ENCODE peak calls at places on chromosome 2, in ten cellular contexts. One of them, this sample, is unnamed.

GRCh38 chr2:167790189-167790588 is 457.2 kb downstream of the STK39 start:
- ATAC-seq in Right ventricle myocardium superior: no peak
- ATAC-seq in activated CD8-positive, alpha-beta memory T cell treated with anti-CD3 and anti-CD28 coated beads, Interleukin-2, amount 10 ng/mL, durations not matched to agents 7 days and 5 days: no peak
- ATAC-seq in GM12878: no peak
- ATAC-seq in SK-N-SH treated with all-trans-retinoic acid at 6 μM for 48 hours: no peak
- ATAC-seq in mucosa of descending colon: no peak
- ATAC-seq in left colon: no peak
- ATAC-seq in body of pancreas: no peak
- ATAC-seq in pancreas: no peak
- ATAC-seq in stimulated activated effector memory CD8-positive, alpha-beta T cell treated with anti-CD3 and anti-CD28 coated beads, Interleukin-12 subunit alpha, Interleukin-12 subunit beta, amount 100 ng/mL, for 72 hours: no peak
- ATAC-seq in this sample: no peak

GRCh38 chr2:215332876-215333600 is 21.2 kb downstream of the ATIC start:
- ATAC-seq in Right ventricle myocardium superior: no peak
- ATAC-seq in activated CD8-positive, alpha-beta memory T cell treated with anti-CD3 and anti-CD28 coated beads, Interleukin-2, amount 10 ng/mL, durations not matched to agents 7 days and 5 days: no peak
- ATAC-seq in GM12878: peak
- ATAC-seq in SK-N-SH treated with all-trans-retinoic acid at 6 μM for 48 hours: no peak
- ATAC-seq in mucosa of descending colon: peak
- ATAC-seq in left colon: peak
- ATAC-seq in body of pancreas: no peak
- ATAC-seq in pancreas: no peak
- ATAC-seq in stimulated activated effector memory CD8-positive, alpha-beta T cell treated with anti-CD3 and anti-CD28 coated beads, Interleukin-12 subunit alpha, Interleukin-12 subunit beta, amount 100 ng/mL, for 72 hours: peak
- ATAC-seq in this sample: peak

GRCh38 chr2:123116595-123116994 is 908.5 kb upstream of the CNTNAP5 start:
- ATAC-seq in Right ventricle myocardium superior: no peak
- ATAC-seq in activated CD8-positive, alpha-beta memory T cell treated with anti-CD3 and anti-CD28 coated beads, Interleukin-2, amount 10 ng/mL, durations not matched to agents 7 days and 5 days: no peak
- ATAC-seq in GM12878: no peak
- ATAC-seq in SK-N-SH treated with all-trans-retinoic acid at 6 μM for 48 hours: no peak
- ATAC-seq in mucosa of descending colon: no peak
- ATAC-seq in left colon: no peak
- ATAC-seq in body of pancreas: no peak
- ATAC-seq in pancreas: no peak
- ATAC-seq in stimulated activated effector memory CD8-positive, alpha-beta T cell treated with anti-CD3 and anti-CD28 coated beads, Interleukin-12 subunit alpha, Interleukin-12 subunit beta, amount 100 ng/mL, for 72 hours: no peak
- ATAC-seq in this sample: no peak

GRCh38 chr2:11743846-11744553 is 2.4 kb upstream of the LPIN1 start:
- ATAC-seq in Right ventricle myocardium superior: peak
- ATAC-seq in activated CD8-positive, alpha-beta memory T cell treated with anti-CD3 and anti-CD28 coated beads, Interleukin-2, amount 10 ng/mL, durations not matched to agents 7 days and 5 days: peak
- ATAC-seq in GM12878: peak
- ATAC-seq in SK-N-SH treated with all-trans-retinoic acid at 6 μM for 48 hours: peak
- ATAC-seq in mucosa of descending colon: peak
- ATAC-seq in left colon: peak
- ATAC-seq in body of pancreas: peak
- ATAC-seq in pancreas: peak
- ATAC-seq in stimulated activated effector memory CD8-positive, alpha-beta T cell treated with anti-CD3 and anti-CD28 coated beads, Interleukin-12 subunit alpha, Interleukin-12 subunit beta, amount 100 ng/mL, for 72 hours: peak
- ATAC-seq in this sample: peak

GRCh38 chr2:112817082-112817481 is 19.5 kb downstream of the IL1B start:
- ATAC-seq in Right ventricle myocardium superior: no peak
- ATAC-seq in activated CD8-positive, alpha-beta memory T cell treated with anti-CD3 and anti-CD28 coated beads, Interleukin-2, amount 10 ng/mL, durations not matched to agents 7 days and 5 days: no peak
- ATAC-seq in GM12878: no peak
- ATAC-seq in SK-N-SH treated with all-trans-retinoic acid at 6 μM for 48 hours: no peak
- ATAC-seq in mucosa of descending colon: no peak
- ATAC-seq in left colon: no peak
- ATAC-seq in body of pancreas: no peak
- ATAC-seq in pancreas: no peak
- ATAC-seq in stimulated activated effector memory CD8-positive, alpha-beta T cell treated with anti-CD3 and anti-CD28 coated beads, Interleukin-12 subunit alpha, Interleukin-12 subunit beta, amount 100 ng/mL, for 72 hours: no peak
- ATAC-seq in this sample: no peak

GRCh38 chr2:23606196-23606595 is 221.2 kb downstream of the KLHL29 start:
- ATAC-seq in Right ventricle myocardium superior: no peak
- ATAC-seq in activated CD8-positive, alpha-beta memory T cell treated with anti-CD3 and anti-CD28 coated beads, Interleukin-2, amount 10 ng/mL, durations not matched to agents 7 days and 5 days: no peak
- ATAC-seq in GM12878: no peak
- ATAC-seq in SK-N-SH treated with all-trans-retinoic acid at 6 μM for 48 hours: no peak
- ATAC-seq in mucosa of descending colon: no peak
- ATAC-seq in left colon: no peak
- ATAC-seq in body of pancreas: no peak
- ATAC-seq in pancreas: no peak
- ATAC-seq in stimulated activated effector memory CD8-positive, alpha-beta T cell treated with anti-CD3 and anti-CD28 coated beads, Interleukin-12 subunit alpha, Interleukin-12 subunit beta, amount 100 ng/mL, for 72 hours: no peak
- ATAC-seq in this sample: no peak

GRCh38 chr2:27966466-27966865 is 75.9 kb downstream of the BABAM2 start:
- ATAC-seq in Right ventricle myocardium superior: peak
- ATAC-seq in activated CD8-positive, alpha-beta memory T cell treated with anti-CD3 and anti-CD28 coated beads, Interleukin-2, amount 10 ng/mL, durations not matched to agents 7 days and 5 days: no peak
- ATAC-seq in GM12878: no peak
- ATAC-seq in SK-N-SH treated with all-trans-retinoic acid at 6 μM for 48 hours: peak
- ATAC-seq in mucosa of descending colon: no peak
- ATAC-seq in left colon: no peak
- ATAC-seq in body of pancreas: no peak
- ATAC-seq in pancreas: peak
- ATAC-seq in stimulated activated effector memory CD8-positive, alpha-beta T cell treated with anti-CD3 and anti-CD28 coated beads, Interleukin-12 subunit alpha, Interleukin-12 subunit beta, amount 100 ng/mL, for 72 hours: no peak
- ATAC-seq in this sample: no peak

GRCh38 chr2:189076572-189076971 is 102.4 kb downstream of the COL3A1 start:
- ATAC-seq in Right ventricle myocardium superior: peak
- ATAC-seq in activated CD8-positive, alpha-beta memory T cell treated with anti-CD3 and anti-CD28 coated beads, Interleukin-2, amount 10 ng/mL, durations not matched to agents 7 days and 5 days: no peak
- ATAC-seq in GM12878: no peak
- ATAC-seq in SK-N-SH treated with all-trans-retinoic acid at 6 μM for 48 hours: no peak
- ATAC-seq in mucosa of descending colon: no peak
- ATAC-seq in left colon: no peak
- ATAC-seq in body of pancreas: peak
- ATAC-seq in pancreas: no peak
- ATAC-seq in stimulated activated effector memory CD8-positive, alpha-beta T cell treated with anti-CD3 and anti-CD28 coated beads, Interleukin-12 subunit alpha, Interleukin-12 subunit beta, amount 100 ng/mL, for 72 hours: no peak
- ATAC-seq in this sample: no peak

GRCh38 chr2:46269545-46270273 is 27.5 kb upstream of the EPAS1 start:
- ATAC-seq in Right ventricle myocardium superior: peak
- ATAC-seq in activated CD8-positive, alpha-beta memory T cell treated with anti-CD3 and anti-CD28 coated beads, Interleukin-2, amount 10 ng/mL, durations not matched to agents 7 days and 5 days: no peak
- ATAC-seq in GM12878: peak
- ATAC-seq in SK-N-SH treated with all-trans-retinoic acid at 6 μM for 48 hours: no peak
- ATAC-seq in mucosa of descending colon: peak
- ATAC-seq in left colon: no peak
- ATAC-seq in body of pancreas: peak
- ATAC-seq in pancreas: peak
- ATAC-seq in stimulated activated effector memory CD8-positive, alpha-beta T cell treated with anti-CD3 and anti-CD28 coated beads, Interleukin-12 subunit alpha, Interleukin-12 subunit beta, amount 100 ng/mL, for 72 hours: peak
- ATAC-seq in this sample: no peak

GRCh38 chr2:84906900-84907714 is 1.7 kb downstream of the TMSB10 start:
- ATAC-seq in Right ventricle myocardium superior: peak
- ATAC-seq in activated CD8-positive, alpha-beta memory T cell treated with anti-CD3 and anti-CD28 coated beads, Interleukin-2, amount 10 ng/mL, durations not matched to agents 7 days and 5 days: peak
- ATAC-seq in GM12878: peak
- ATAC-seq in SK-N-SH treated with all-trans-retinoic acid at 6 μM for 48 hours: peak
- ATAC-seq in mucosa of descending colon: peak
- ATAC-seq in left colon: peak
- ATAC-seq in body of pancreas: peak
- ATAC-seq in pancreas: peak
- ATAC-seq in stimulated activated effector memory CD8-positive, alpha-beta T cell treated with anti-CD3 and anti-CD28 coated beads, Interleukin-12 subunit alpha, Interleukin-12 subunit beta, amount 100 ng/mL, for 72 hours: peak
- ATAC-seq in this sample: peak